ENCODE peak calls at places on chromosomes 16 and 17, in ten cellular contexts. A, T, V, P, D, U, M, E, G and F are unnamed samples.

GRCh38 chr17:7445011-7445927 is at the start of gene CHRNB1:
- DNase-seq in G (peak), V (peak), E (peak), A (no peak), U (peak), M (peak), D (peak), P (peak), T (peak), F (peak)

GRCh38 chr16:10525214-10525825 is 55.1 kb downstream of the EMP2 start:
- DNase-seq in M (no peak), D (no peak), G (no peak), V (no peak), T (no peak), P (no peak), A (no peak), U (no peak), E (no peak), F (no peak)

GRCh38 chr16:23400387-23400930 is 52.5 kb downstream of the COG7 start:
- DNase-seq in E (no peak), A (no peak), V (peak), G (no peak), M (no peak), P (no peak), U (no peak), T (no peak), D (no peak), F (no peak)

GRCh38 chr16:27330542-27330941 is 16.8 kb downstream of the IL4R start:
- DNase-seq in U (no peak), M (peak), D (peak), G (no peak), A (no peak), E (no peak), T (peak), V (peak), P (peak), F (peak)

GRCh38 chr17:77322534-77323412 is 182.0 kb downstream of the SEC14L1 start:
- DNase-seq in T (peak), V (peak), G (no peak), U (no peak), P (peak), D (peak), E (peak), M (peak), A (no peak), F (peak)

GRCh38 chr16:88478115-88478514 is 25.0 kb downstream of the ZFPM1 start:
- DNase-seq in V (no peak), G (no peak), E (no peak), U (no peak), T (no peak), M (no peak), A (no peak), D (no peak), P (no peak), F (no peak)

GRCh38 chr16:89023151-89023551 is 46.1 kb upstream of the CBFA2T3 start:
- DNase-seq in U (no peak), E (no peak), T (no peak), P (no peak), M (no peak), V (no peak), A (no peak), G (no peak), D (no peak), F (no peak)

GRCh38 chr17:43599835-43600234 is 53.7 kb upstream of the ETV4 start:
- DNase-seq in E (peak), M (no peak), P (no peak), U (no peak), V (no peak), T (peak), G (no peak), A (no peak), D (peak), F (peak)